ENCODE peak calls at places on chromosomes 1 and 21, in eight cellular contexts. N is mammary epithelial cell; S is CD4-positive, alpha-beta T cell; G is IMR-90; T is progenitor cell of endocrine pancreas; O is glutamatergic neuron; M is AG10803; J is A673. P is an unnamed sample.
A peak's percentile ranks its signal among the peaks of the same experiment; 100 is the strongest.

GRCh38 chr1:107897428-107898339 is 67.3 kb downstream of the VAV3 start:
- DNase-seq in S (no peak), N (no peak), T (no peak), J (no peak), O (no peak), G (no peak), M (no peak), P (no peak)

GRCh38 chr1:36836196-36836883 is 198.0 kb downstream of the GRIK3 start:
- DNase-seq in G (no peak), N (no peak), O (no peak), T (no peak), S (no peak), J (no peak), M (no peak), P (no peak)

GRCh38 chr21:15210235-15210678 is 145.5 kb upstream of the NRIP1 start:
- DNase-seq in J (no peak), G (no peak), M (no peak), O (no peak), N (peak; percentile 75), S (no peak), T (no peak), P (peak; percentile 96)

GRCh38 chr21:36204980-36205379 is 48.4 kb downstream of the DOP1B start:
- DNase-seq in M (no peak), N (no peak), G (no peak), O (no peak), S (no peak), J (no peak), T (no peak), P (no peak)

GRCh38 chr21:45864436-45864835 is 117.1 kb upstream of the COL6A1 start:
- DNase-seq in S (no peak), O (no peak), N (no peak), M (peak; percentile 39), J (no peak), T (no peak), G (peak; percentile 53), P (no peak)

GRCh38 chr1:201540846-201541735 is 2.2 kb downstream of the NAV1 start:
- DNase-seq in O (no peak), N (no peak), J (no peak), M (no peak), S (no peak), G (no peak), T (no peak), P (no peak)

GRCh38 chr1:220076861-220077762 is 12.5 kb downstream of the BPNT1 start:
- DNase-seq in M (no peak), S (no peak), G (peak; percentile 27), J (no peak), N (no peak), T (no peak), O (no peak), P (no peak)

GRCh38 chr1:110055493-110056283 is 14.8 kb downstream of the ALX3 start:
- DNase-seq in T (no peak), M (peak; percentile 59), J (no peak), N (peak; percentile 47), O (no peak), G (peak; percentile 67), S (no peak), P (no peak)

GRCh38 chr1:232201024-232201423 is 428.9 kb downstream of the SIPA1L2 start:
- DNase-seq in G (no peak), M (no peak), J (no peak), T (no peak), O (no peak), N (no peak), S (no peak), P (no peak)

GRCh38 chr1:53680868-53681267 is 58.1 kb downstream of the GLIS1 start:
- DNase-seq in S (no peak), G (no peak), J (no peak), M (no peak), O (no peak), N (no peak), T (no peak), P (no peak)

GRCh38 chr1:53682369-53682685 is 56.6 kb downstream of the GLIS1 start:
- DNase-seq in O (no peak), S (no peak), J (no peak), M (no peak), T (no peak), G (no peak), N (no peak), P (no peak)

GRCh38 chr1:53682881-53683280 is 56.1 kb downstream of the GLIS1 start:
- DNase-seq in G (no peak), J (no peak), T (no peak), N (no peak), S (no peak), M (no peak), O (no peak), P (no peak)

GRCh38 chr1:53683986-53684740 is 54.8 kb downstream of the GLIS1 start:
- DNase-seq in N (no peak), S (no peak), O (no peak), T (no peak), M (no peak), J (peak; percentile 5), G (no peak), P (no peak)

GRCh38 chr1:53681647-53682368 is 57.2 kb downstream of the GLIS1 start:
- DNase-seq in S (peak; percentile 20), N (peak; percentile 25), M (no peak), J (peak; percentile 12), O (peak; percentile 67), G (peak; percentile 24), T (peak; percentile 60), P (peak; percentile 64)
- TF ChIP-seq CTCF in S (peak; percentile 19), N (peak; percentile 62), M (peak; percentile 47), J (peak; percentile 43), O (peak; percentile 59), G (peak; percentile 27), T (peak; percentile 73), P (peak; percentile 82)

GRCh38 chr1:41313661-41314131 is 47.5 kb upstream of the FOXO6 start:
- DNase-seq in J (peak; percentile 70), G (no peak), S (no peak), N (no peak), O (no peak), M (peak; percentile 23), T (no peak), P (peak; percentile 19)
- TF ChIP-seq CTCF in J (peak; percentile 81), G (peak; percentile 22), S (peak; percentile 56), N (peak; percentile 47), O (peak; percentile 82), M (peak; percentile 43), T (peak; percentile 58), P (peak; percentile 50)

DNA sequence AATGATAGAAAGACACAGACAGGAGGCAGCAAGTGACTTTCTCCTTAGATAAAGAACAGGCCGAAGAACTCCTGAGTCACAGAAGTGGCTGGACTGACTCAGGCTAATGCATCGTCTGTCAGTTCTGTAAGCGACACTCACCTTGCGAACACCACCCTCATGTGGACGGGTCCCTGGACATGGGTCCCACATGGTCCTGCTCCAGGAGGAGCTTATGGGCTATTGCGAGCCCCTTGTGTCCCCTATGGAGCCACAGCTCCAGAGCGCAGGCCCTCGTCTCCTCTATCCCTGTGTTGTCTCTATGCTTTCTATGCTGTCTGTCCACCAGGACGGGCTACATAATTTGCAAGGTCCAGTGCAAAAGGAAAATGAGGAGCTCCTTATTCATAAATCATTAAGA is 85.8 kb downstream of the TRABD2B start:
- DNase-seq in O (no peak), M (no peak), S (no peak), J (no peak), G (no peak), T (no peak), N (no peak), P (no peak)
- TF ChIP-seq CTCF in O (no peak), M (no peak), S (no peak), J (no peak), G (no peak), T (no peak), N (no peak), P (no peak)

DNA sequence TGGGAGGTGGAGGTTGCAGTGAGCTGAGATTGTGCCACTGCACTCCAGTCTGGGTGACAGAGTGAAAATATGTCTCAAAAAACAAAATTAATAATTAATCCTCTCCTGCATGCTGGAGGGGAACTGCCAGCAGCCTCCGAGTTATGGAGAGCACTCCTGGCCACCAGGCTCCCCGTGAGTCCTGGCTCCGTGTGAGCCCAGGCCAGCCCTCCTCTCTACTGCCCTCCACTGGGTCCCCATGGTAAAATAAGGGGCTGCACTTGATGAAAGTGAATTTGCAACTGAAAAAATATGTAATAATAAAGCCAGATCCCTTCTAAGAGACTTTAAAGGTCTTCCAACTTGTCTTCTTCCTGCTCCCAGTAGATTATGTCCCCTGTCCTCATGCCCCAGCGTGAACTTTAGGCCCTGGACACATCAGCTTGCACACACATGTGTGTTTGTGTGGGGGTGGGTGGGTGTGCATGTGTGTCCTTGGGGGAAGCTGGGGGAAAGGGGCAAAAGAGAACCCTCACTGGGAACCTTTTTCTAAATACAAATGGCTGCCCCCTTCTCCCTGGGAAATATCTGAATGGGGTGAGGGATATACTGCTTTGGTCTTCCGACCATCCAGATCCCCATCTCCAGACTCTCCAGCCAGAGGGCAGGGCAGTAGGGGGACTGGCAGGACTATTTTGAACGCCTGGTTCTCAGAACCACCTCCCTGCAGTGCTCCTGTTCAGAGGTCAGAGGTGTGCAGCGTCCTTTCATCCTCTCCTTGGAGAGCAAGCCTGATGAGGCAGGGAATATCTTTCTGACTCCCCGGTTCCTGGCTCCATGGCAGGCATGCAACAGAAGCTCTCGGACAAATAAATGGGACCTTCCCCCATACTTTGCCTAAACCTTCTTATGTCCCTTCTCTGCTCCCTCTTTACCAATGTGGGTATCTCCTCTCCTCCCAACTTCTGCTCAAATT is 26.2 kb downstream of the NEK2 start:
- DNase-seq in G (peak; percentile 35), J (peak; percentile 52), O (no peak), S (no peak), N (no peak), T (no peak), M (peak; percentile 34), P (no peak)
- TF ChIP-seq CTCF in G (peak; percentile 54), J (peak; percentile 62), O (no peak), S (no peak), N (peak; percentile 12), T (no peak), M (peak; percentile 61), P (no peak)

GRCh38 chr1:8361198-8361849 is 43.4 kb downstream of the SLC45A1 start:
- DNase-seq in J (no peak), M (no peak), G (no peak), T (no peak), O (no peak), N (no peak), S (no peak), P (no peak)
- TF ChIP-seq CTCF in J (no peak), M (no peak), G (no peak), T (no peak), O (no peak), N (no peak), S (no peak), P (no peak)

DNA sequence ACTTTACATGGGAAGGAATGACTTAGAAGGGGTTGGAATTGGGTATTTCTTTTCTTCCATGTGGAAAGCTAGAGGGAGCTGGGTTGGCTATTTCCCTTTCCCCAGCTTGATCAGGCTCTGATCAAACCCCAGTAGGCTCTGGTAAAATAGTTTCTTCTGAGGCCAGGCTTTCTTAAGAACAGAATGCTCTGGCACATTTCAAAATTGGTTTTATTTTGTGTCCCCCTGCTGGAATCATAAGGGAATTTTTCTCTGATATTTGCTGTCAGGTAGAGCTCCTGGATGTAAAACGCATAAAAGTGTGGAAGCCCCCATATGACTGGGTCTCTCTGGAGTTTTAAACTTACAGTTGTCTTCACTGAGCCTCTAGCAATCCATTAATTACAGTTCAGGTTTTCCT is 17.1 kb upstream of the APOBEC4 start:
- DNase-seq in O (no peak), S (no peak), N (no peak), J (no peak), T (no peak), G (no peak), M (no peak), P (no peak)
- TF ChIP-seq CTCF in O (peak; percentile 26), S (no peak), N (peak; percentile 18), J (no peak), T (no peak), G (peak; percentile 19), M (peak; percentile 12), P (peak; percentile 29)